ENCODE peak calls at places on chromosomes 3 and 15, in four cellular contexts. K, Q, F and J are unnamed samples.

GRCh38 chr3:62149539-62149938 is 223.8 kb downstream of the FEZF2 start:
- DNase-seq in K (no peak), Q (no peak), F (no peak), J (no peak)

GRCh38 chr15:86756688-86757087 is 677.0 kb downstream of the AGBL1 start:
- DNase-seq in K (no peak), Q (no peak), F (no peak), J (no peak)

GRCh38 chr3:72171946-72172345 is 387.0 kb upstream of the PROK2 start:
- DNase-seq in K (no peak), Q (no peak), F (no peak), J (no peak)

GRCh38 chr3:114709102-114709501 is 415.3 kb downstream of the TIGIT start:
- DNase-seq in K (no peak), Q (peak; percentile 36), F (no peak), J (no peak)

GRCh38 chr15:69648215-69648614 is 195.6 kb downstream of the RPLP1 start:
- DNase-seq in K (no peak), Q (no peak), F (no peak), J (no peak)

GRCh38 chr3:96779810-96780209 is 34.6 kb upstream of the EPHA6 start:
- DNase-seq in K (no peak), Q (no peak), F (no peak), J (no peak)

GRCh38 chr3:89276116-89276515 is 168.7 kb downstream of the EPHA3 start:
- DNase-seq in K (no peak), Q (no peak), F (no peak), J (no peak)

GRCh38 chr3:158640646-158641045 is 3.7 kb upstream of the GFM1 start:
- DNase-seq in K (no peak), Q (no peak), F (no peak), J (no peak)

GRCh38 chr3:45597581-45597980 is 3.0 kb downstream of the LIMD1 start:
- DNase-seq in K (no peak), Q (no peak), F (no peak), J (no peak)

GRCh38 chr3:1017879-1018278 is 74.9 kb upstream of the CNTN6 start:
- DNase-seq in K (no peak), Q (no peak), F (no peak), J (no peak)

GRCh38 chr3:196163687-196164493 is 47.3 kb downstream of the ZDHHC19 start:
- DNase-seq in K (no peak), Q (peak; percentile 97), F (peak; percentile 32), J (no peak)
- TF ChIP-seq SPI1 in K (no peak), Q (peak; percentile 8), F (no peak), J (no peak)

GRCh38 chr15:35256141-35256540 is 171.0 kb upstream of the NANOGP8 start:
- DNase-seq in K (no peak), Q (no peak), F (no peak), J (no peak)
- TF ChIP-seq SPI1 in K (no peak), Q (no peak), F (no peak), J (no peak)

GRCh38 chr15:28109626-28110415 is 10.7 kb upstream of the OCA2 start:
- DNase-seq in K (no peak), Q (no peak), F (no peak), J (no peak)

GRCh38 chr15:28112962-28113361 is 13.8 kb upstream of the OCA2 start:
- DNase-seq in K (no peak), Q (no peak), F (no peak), J (no peak)

GRCh38 chr15:28110416-28110975 is 11.4 kb upstream of the OCA2 start:
- DNase-seq in K (no peak), Q (no peak), F (no peak), J (no peak)

GRCh38 chr15:28112101-28112760 is 13.1 kb upstream of the OCA2 start:
- DNase-seq in K (no peak), Q (no peak), F (no peak), J (no peak)

GRCh38 chr15:28111552-28111951 is 12.4 kb upstream of the OCA2 start:
- DNase-seq in K (no peak), Q (no peak), F (no peak), J (no peak)
- TF ChIP-seq SPI1 in K (no peak), Q (no peak), F (no peak), J (no peak)

GRCh38 chr3:16399473-16399872 is 114.0 kb downstream of the RFTN1 start:
- DNase-seq in K (no peak), Q (no peak), F (no peak), J (no peak)
- TF ChIP-seq SPI1 in K (no peak), Q (no peak), F (no peak), J (no peak)